ENCODE peak calls at places on chromosomes 2 and 18, in seven cellular contexts. One of them, this sample, is unnamed.

GRCh38 chr2:108184421-108184820 is 55.3 kb upstream of the SULT1C3 start:
- DNase-seq in body of pancreas: no peak
- DNase-seq in neural progenitor cell: peak
- DNase-seq in fibroblast of pulmonary artery: peak
- DNase-seq in GM23248: peak
- DNase-seq in mesenchymal stem cell: peak
- DNase-seq in MM.1S: peak
- DNase-seq in this sample: peak

GRCh38 chr2:173117678-173118077 is 42.0 kb downstream of the MAP3K20 start:
- DNase-seq in body of pancreas: no peak
- DNase-seq in neural progenitor cell: no peak
- DNase-seq in fibroblast of pulmonary artery: no peak
- DNase-seq in GM23248: no peak
- DNase-seq in mesenchymal stem cell: no peak
- DNase-seq in MM.1S: no peak
- DNase-seq in this sample: no peak

GRCh38 chr2:16725549-16725948 is 59.9 kb upstream of the CYRIA start:
- DNase-seq in body of pancreas: no peak
- DNase-seq in neural progenitor cell: no peak
- DNase-seq in fibroblast of pulmonary artery: no peak
- DNase-seq in GM23248: no peak
- DNase-seq in mesenchymal stem cell: peak
- DNase-seq in MM.1S: no peak
- DNase-seq in this sample: no peak

GRCh38 chr2:130390460-130391057 is 34.7 kb downstream of the PTPN18 start:
- DNase-seq in body of pancreas: peak
- DNase-seq in neural progenitor cell: no peak
- DNase-seq in fibroblast of pulmonary artery: no peak
- DNase-seq in GM23248: no peak
- DNase-seq in mesenchymal stem cell: no peak
- DNase-seq in MM.1S: no peak
- DNase-seq in this sample: no peak

GRCh38 chr2:88690591-88691338 is 708 bp upstream of the RPIA start:
- DNase-seq in body of pancreas: peak
- DNase-seq in neural progenitor cell: no peak
- DNase-seq in fibroblast of pulmonary artery: peak
- DNase-seq in GM23248: peak
- DNase-seq in mesenchymal stem cell: no peak
- DNase-seq in MM.1S: peak
- DNase-seq in this sample: peak

GRCh38 chr2:8627692-8628085 is 54.2 kb upstream of the ID2 start:
- DNase-seq in body of pancreas: no peak
- DNase-seq in neural progenitor cell: no peak
- DNase-seq in fibroblast of pulmonary artery: no peak
- DNase-seq in GM23248: no peak
- DNase-seq in mesenchymal stem cell: no peak
- DNase-seq in MM.1S: no peak
- DNase-seq in this sample: no peak

GRCh38 chr18:44715245-44715644 is 34.6 kb downstream of the SETBP1 start:
- DNase-seq in body of pancreas: no peak
- DNase-seq in neural progenitor cell: peak
- DNase-seq in fibroblast of pulmonary artery: peak
- DNase-seq in GM23248: peak
- DNase-seq in mesenchymal stem cell: peak
- DNase-seq in MM.1S: no peak
- DNase-seq in this sample: no peak

GRCh38 chr18:58004317-58004716 is 39.7 kb upstream of the NEDD4L start:
- DNase-seq in body of pancreas: no peak
- DNase-seq in neural progenitor cell: no peak
- DNase-seq in fibroblast of pulmonary artery: peak
- DNase-seq in GM23248: peak
- DNase-seq in mesenchymal stem cell: peak
- DNase-seq in MM.1S: no peak
- DNase-seq in this sample: peak

GRCh38 chr2:234999740-235000425 is 48.1 kb downstream of the SH3BP4 start:
- DNase-seq in body of pancreas: peak
- DNase-seq in neural progenitor cell: no peak
- DNase-seq in fibroblast of pulmonary artery: no peak
- DNase-seq in GM23248: no peak
- DNase-seq in mesenchymal stem cell: no peak
- DNase-seq in MM.1S: no peak
- DNase-seq in this sample: no peak

GRCh38 chr2:106609780-106610179 is 122.6 kb downstream of the CD8B2 start:
- DNase-seq in body of pancreas: no peak
- DNase-seq in neural progenitor cell: no peak
- DNase-seq in fibroblast of pulmonary artery: no peak
- DNase-seq in GM23248: no peak
- DNase-seq in mesenchymal stem cell: no peak
- DNase-seq in MM.1S: no peak
- DNase-seq in this sample: no peak

GRCh38 chr2:5756266-5756665 is 64.1 kb downstream of the SOX11 start:
- DNase-seq in body of pancreas: no peak
- DNase-seq in neural progenitor cell: no peak
- DNase-seq in fibroblast of pulmonary artery: no peak
- DNase-seq in GM23248: no peak
- DNase-seq in mesenchymal stem cell: no peak
- DNase-seq in MM.1S: no peak
- DNase-seq in this sample: no peak

GRCh38 chr2:3302751-3303582 is 74.7 kb downstream of the EIPR1 start:
- DNase-seq in body of pancreas: no peak
- DNase-seq in neural progenitor cell: peak
- DNase-seq in fibroblast of pulmonary artery: no peak
- DNase-seq in GM23248: no peak
- DNase-seq in mesenchymal stem cell: no peak
- DNase-seq in MM.1S: no peak
- DNase-seq in this sample: no peak

GRCh38 chr2:19540739-19541503 is 182.5 kb upstream of the OSR1 start:
- DNase-seq in body of pancreas: peak
- DNase-seq in neural progenitor cell: no peak
- DNase-seq in fibroblast of pulmonary artery: peak
- DNase-seq in GM23248: peak
- DNase-seq in mesenchymal stem cell: peak
- DNase-seq in MM.1S: peak
- DNase-seq in this sample: peak

GRCh38 chr2:68458962-68459361 is 8.1 kb downstream of the FBXO48 start:
- DNase-seq in body of pancreas: no peak
- DNase-seq in neural progenitor cell: no peak
- DNase-seq in fibroblast of pulmonary artery: peak
- DNase-seq in GM23248: peak
- DNase-seq in mesenchymal stem cell: no peak
- DNase-seq in MM.1S: no peak
- DNase-seq in this sample: peak

GRCh38 chr2:50786345-50786744 is 245.6 kb downstream of the NRXN1 start:
- DNase-seq in body of pancreas: no peak
- DNase-seq in neural progenitor cell: peak
- DNase-seq in fibroblast of pulmonary artery: no peak
- DNase-seq in GM23248: no peak
- DNase-seq in mesenchymal stem cell: no peak
- DNase-seq in MM.1S: no peak
- DNase-seq in this sample: no peak

GRCh38 chr2:240963065-240963375 is 35.4 kb upstream of the SNED1 start:
- DNase-seq in body of pancreas: no peak
- DNase-seq in neural progenitor cell: no peak
- DNase-seq in fibroblast of pulmonary artery: no peak
- DNase-seq in GM23248: no peak
- DNase-seq in mesenchymal stem cell: no peak
- DNase-seq in MM.1S: no peak
- DNase-seq in this sample: no peak

GRCh38 chr2:162613839-162614238 is 224.7 kb downstream of the KCNH7 start:
- DNase-seq in body of pancreas: no peak
- DNase-seq in neural progenitor cell: no peak
- DNase-seq in fibroblast of pulmonary artery: no peak
- DNase-seq in GM23248: no peak
- DNase-seq in mesenchymal stem cell: no peak
- DNase-seq in MM.1S: no peak
- DNase-seq in this sample: no peak

DNA sequence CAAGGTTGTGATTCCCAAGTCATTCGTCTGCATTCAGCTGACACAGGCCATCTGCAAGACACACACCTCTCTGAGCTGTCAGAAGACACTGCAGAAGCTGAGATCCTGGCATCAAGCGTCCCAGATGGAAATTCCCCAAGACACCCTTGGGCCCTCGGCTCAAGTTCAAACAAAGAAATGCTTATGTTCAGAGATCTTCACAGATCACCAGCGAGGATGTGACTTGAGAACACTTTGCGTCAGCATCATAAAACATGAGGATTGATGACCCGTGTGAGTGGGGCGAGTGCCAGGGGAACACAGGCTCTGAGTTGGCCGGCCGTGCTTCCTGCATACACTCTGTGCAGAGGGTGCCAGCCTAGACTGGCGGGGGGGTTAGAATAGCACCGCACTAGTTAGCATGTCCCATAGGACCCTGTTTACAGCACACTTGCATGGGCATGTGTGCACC is 36.8 kb downstream of the KCNIP3 start:
- DNase-seq in body of pancreas: no peak
- DNase-seq in neural progenitor cell: no peak
- DNase-seq in fibroblast of pulmonary artery: peak
- DNase-seq in GM23248: peak
- DNase-seq in mesenchymal stem cell: no peak
- DNase-seq in MM.1S: no peak
- DNase-seq in this sample: no peak
- H3K4me3 ChIP-seq in body of pancreas: no peak
- H3K4me3 ChIP-seq in neural progenitor cell: no peak
- H3K4me3 ChIP-seq in fibroblast of pulmonary artery: no peak
- H3K4me3 ChIP-seq in GM23248: no peak
- H3K4me3 ChIP-seq in mesenchymal stem cell: no peak
- H3K4me3 ChIP-seq in MM.1S: no peak
- H3K4me3 ChIP-seq in this sample: no peak

GRCh38 chr2:233814436-233814835 is 36.3 kb downstream of the MROH2A start:
- DNase-seq in body of pancreas: no peak
- DNase-seq in neural progenitor cell: no peak
- DNase-seq in fibroblast of pulmonary artery: no peak
- DNase-seq in GM23248: no peak
- DNase-seq in mesenchymal stem cell: no peak
- DNase-seq in MM.1S: no peak
- DNase-seq in this sample: no peak
- H3K4me3 ChIP-seq in body of pancreas: no peak
- H3K4me3 ChIP-seq in neural progenitor cell: no peak
- H3K4me3 ChIP-seq in fibroblast of pulmonary artery: no peak
- H3K4me3 ChIP-seq in GM23248: no peak
- H3K4me3 ChIP-seq in mesenchymal stem cell: no peak
- H3K4me3 ChIP-seq in MM.1S: no peak
- H3K4me3 ChIP-seq in this sample: no peak

GRCh38 chr18:41875094-41875780 is 79.8 kb upstream of the PIK3C3 start:
- DNase-seq in body of pancreas: no peak
- DNase-seq in neural progenitor cell: no peak
- DNase-seq in fibroblast of pulmonary artery: peak
- DNase-seq in GM23248: peak
- DNase-seq in mesenchymal stem cell: peak
- DNase-seq in MM.1S: no peak
- DNase-seq in this sample: peak
- H3K4me3 ChIP-seq in body of pancreas: no peak
- H3K4me3 ChIP-seq in neural progenitor cell: no peak
- H3K4me3 ChIP-seq in fibroblast of pulmonary artery: no peak
- H3K4me3 ChIP-seq in GM23248: peak
- H3K4me3 ChIP-seq in mesenchymal stem cell: no peak
- H3K4me3 ChIP-seq in MM.1S: no peak
- H3K4me3 ChIP-seq in this sample: no peak

DNA sequence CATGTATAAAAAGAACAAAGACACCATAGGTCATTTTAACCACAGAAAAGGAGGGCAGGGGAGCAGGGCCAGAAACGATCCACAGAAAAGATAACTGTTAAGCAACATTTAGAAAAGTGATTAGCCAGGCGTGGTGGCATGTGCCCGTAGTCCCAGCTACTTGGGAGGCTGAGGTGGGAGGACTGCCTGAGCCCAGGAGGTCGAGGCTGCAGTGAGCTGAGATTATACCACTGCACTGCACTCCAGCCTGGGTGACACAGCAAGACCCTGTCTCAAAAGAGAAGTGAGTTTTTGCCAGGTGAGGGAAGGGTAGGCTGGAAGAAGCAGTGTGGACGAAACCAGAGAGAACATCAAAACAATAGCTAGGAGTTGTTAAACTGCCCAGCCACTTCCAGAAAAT is 3.3 kb downstream of the WDR12 start:
- DNase-seq in body of pancreas: no peak
- DNase-seq in neural progenitor cell: no peak
- DNase-seq in fibroblast of pulmonary artery: no peak
- DNase-seq in GM23248: no peak
- DNase-seq in mesenchymal stem cell: no peak
- DNase-seq in MM.1S: no peak
- DNase-seq in this sample: no peak
- H3K4me3 ChIP-seq in body of pancreas: no peak
- H3K4me3 ChIP-seq in neural progenitor cell: no peak
- H3K4me3 ChIP-seq in fibroblast of pulmonary artery: no peak
- H3K4me3 ChIP-seq in GM23248: no peak
- H3K4me3 ChIP-seq in mesenchymal stem cell: no peak
- H3K4me3 ChIP-seq in MM.1S: no peak
- H3K4me3 ChIP-seq in this sample: no peak

GRCh38 chr2:215856080-215856479 is 157.3 kb downstream of the MREG start:
- DNase-seq in body of pancreas: no peak
- DNase-seq in neural progenitor cell: no peak
- DNase-seq in fibroblast of pulmonary artery: no peak
- DNase-seq in GM23248: no peak
- DNase-seq in mesenchymal stem cell: no peak
- DNase-seq in MM.1S: no peak
- DNase-seq in this sample: no peak
- H3K4me3 ChIP-seq in body of pancreas: no peak
- H3K4me3 ChIP-seq in neural progenitor cell: no peak
- H3K4me3 ChIP-seq in fibroblast of pulmonary artery: no peak
- H3K4me3 ChIP-seq in GM23248: no peak
- H3K4me3 ChIP-seq in mesenchymal stem cell: no peak
- H3K4me3 ChIP-seq in MM.1S: no peak
- H3K4me3 ChIP-seq in this sample: no peak

DNA sequence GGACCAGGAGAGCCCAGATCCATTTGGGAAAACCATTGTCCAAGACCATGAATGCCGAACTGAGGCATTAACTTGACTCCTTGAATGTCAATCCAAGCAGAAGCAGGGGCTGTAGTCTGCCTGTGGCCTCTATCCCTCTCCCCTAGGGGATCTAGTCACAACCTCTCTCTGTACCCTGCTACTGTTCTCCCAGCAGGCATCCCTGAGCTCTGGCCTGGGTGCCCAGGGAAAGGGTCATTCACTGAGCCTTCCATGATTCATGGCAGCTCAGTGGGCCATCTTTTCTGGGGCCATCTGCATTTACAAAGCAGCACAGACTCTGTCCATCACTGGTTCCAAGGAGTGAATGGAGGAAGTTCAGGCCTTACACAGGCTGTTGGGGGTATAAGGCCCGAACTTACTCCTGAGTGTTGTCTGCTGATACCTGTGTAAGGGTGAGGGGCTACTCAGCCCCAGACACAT is 151.8 kb downstream of the ZFP36L2 start:
- DNase-seq in body of pancreas: no peak
- DNase-seq in neural progenitor cell: no peak
- DNase-seq in fibroblast of pulmonary artery: no peak
- DNase-seq in GM23248: no peak
- DNase-seq in mesenchymal stem cell: no peak
- DNase-seq in MM.1S: no peak
- DNase-seq in this sample: no peak
- H3K4me3 ChIP-seq in body of pancreas: no peak
- H3K4me3 ChIP-seq in neural progenitor cell: no peak
- H3K4me3 ChIP-seq in fibroblast of pulmonary artery: no peak
- H3K4me3 ChIP-seq in GM23248: no peak
- H3K4me3 ChIP-seq in mesenchymal stem cell: no peak
- H3K4me3 ChIP-seq in MM.1S: no peak
- H3K4me3 ChIP-seq in this sample: no peak

This sample was measured in choroid plexus epithelial cell.